ENCODE peak calls at places on chromosomes 4 and X, in seven cellular contexts. E, S, U, L, Q, B and W are unnamed samples.

GRCh38 chr4:139728840-139729239 is 63.2 kb downstream of the MGST2 start:
- DNase-seq in Q (no peak), E (no peak), U (no peak), L (no peak), S (no peak), B (no peak), W (peak)

GRCh38 chr4:158356331-158356730 is 146.0 kb downstream of the TMEM144 start:
- DNase-seq in U (no peak), E (no peak), L (no peak), Q (peak), S (no peak), B (no peak), W (no peak)

GRCh38 chr4:14264437-14264836 is 636.9 kb upstream of the BOD1L1 start:
- DNase-seq in S (no peak), Q (no peak), U (no peak), B (no peak), E (no peak), L (no peak), W (peak)

GRCh38 chr4:7335363-7336066 is 99.2 kb downstream of the PSAPL1 start:
- DNase-seq in B (peak), Q (no peak), S (peak), U (no peak), L (peak), E (peak), W (peak)

GRCh38 chrX:123924181-123924580 is 37.3 kb upstream of the STAG2 start:
- DNase-seq in S (no peak), B (no peak), Q (no peak), E (no peak), U (no peak), L (no peak), W (no peak)

GRCh38 chrX:115047181-115047580 is 29.8 kb upstream of the IL13RA2 start:
- DNase-seq in B (no peak), U (no peak), L (no peak), S (no peak), E (no peak), Q (no peak), W (no peak)

GRCh38 chr4:148618856-148619255 is 176.6 kb upstream of the NR3C2 start:
- DNase-seq in S (no peak), Q (peak), E (no peak), L (no peak), B (no peak), U (no peak), W (no peak)

GRCh38 chr4:2250003-2250763 is 8.3 kb upstream of the HAUS3 start:
- DNase-seq in U (no peak), B (peak), L (no peak), S (no peak), Q (no peak), E (no peak), W (no peak)

GRCh38 chrX:20144491-20144890 is 2.9 kb upstream of the EIF1AX start:
- DNase-seq in L (no peak), E (no peak), B (no peak), Q (peak), U (no peak), S (no peak), W (no peak)

GRCh38 chr4:30863031-30863430 is 142.9 kb downstream of the PCDH7 start:
- DNase-seq in Q (peak), L (no peak), E (no peak), B (no peak), S (no peak), U (no peak), W (no peak)

GRCh38 chrX:12447448-12448154 is 309.3 kb downstream of the FRMPD4 start:
- DNase-seq in L (no peak), B (no peak), Q (peak), U (no peak), E (no peak), S (no peak), W (no peak)

GRCh38 chr4:172683016-172683415 is 485.6 kb upstream of the GALNT7 start:
- DNase-seq in U (no peak), S (no peak), B (no peak), Q (peak), L (no peak), E (no peak), W (no peak)

GRCh38 chr4:26885912-26886274 is 25.3 kb downstream of the STIM2 start:
- DNase-seq in B (no peak), E (no peak), S (no peak), Q (no peak), U (no peak), L (no peak), W (no peak)

GRCh38 chr4:73417973-73418372 is 13.9 kb downstream of the ALB start:
- DNase-seq in U (no peak), S (no peak), E (peak), B (no peak), L (no peak), Q (no peak), W (no peak)

GRCh38 chrX:47264507-47265173 is 31.8 kb downstream of the USP11 start:
- DNase-seq in U (no peak), Q (peak), S (no peak), L (no peak), E (no peak), B (no peak), W (no peak)

GRCh38 chr4:138078751-138079150 is 163.4 kb downstream of the SLC7A11 start:
- DNase-seq in L (no peak), U (no peak), Q (no peak), E (no peak), B (no peak), S (no peak), W (no peak)